ENCODE peak calls at places on chromosomes 5 and 9, in nine cellular contexts. Z is A549, P is stomach, S is GM12878, D is ovary, A is tibial nerve, I is HepG2, T is transverse colon, L is SK-N-SH. G is an unnamed sample.

GRCh38 chr9:94961870-94962269 is 235.4 kb downstream of the AOPEP start:
- DNase-seq in T (no peak), D (no peak), A (no peak), Z (no peak), P (no peak), L (no peak), S (no peak), I (no peak), G (no peak)

GRCh38 chr5:143019157-143019556 is 249.0 kb downstream of the ARHGAP26 start:
- DNase-seq in Z (no peak), I (no peak), D (no peak), A (no peak), S (no peak), P (no peak), L (no peak), T (no peak), G (no peak)

GRCh38 chr5:132258102-132259060 is 885 bp downstream of the PDLIM4 start:
- DNase-seq in Z (no peak), A (peak; percentile 48), L (peak; percentile 55), I (no peak), D (peak; percentile 69), T (peak; percentile 23), S (no peak), P (no peak), G (peak; percentile 85)

GRCh38 chr5:142671801-142672200 is 14.1 kb downstream of the FGF1 start:
- DNase-seq in Z (no peak), L (no peak), T (no peak), I (no peak), D (no peak), A (no peak), P (no peak), S (no peak), G (no peak)

GRCh38 chr5:82106806-82107205 is 135.0 kb downstream of the ATG10 start:
- DNase-seq in L (no peak), Z (no peak), T (no peak), P (no peak), D (no peak), I (no peak), S (no peak), A (no peak), G (no peak)

GRCh38 chr5:125081101-125081500 is 334.7 kb upstream of the ZNF608 start:
- DNase-seq in A (no peak), L (no peak), D (no peak), Z (no peak), T (no peak), S (no peak), I (no peak), P (no peak), G (no peak)

GRCh38 chr9:131919181-131919580 is 160.5 kb downstream of the MED27 start:
- DNase-seq in I (no peak), L (no peak), P (no peak), T (no peak), Z (no peak), A (no peak), D (no peak), S (no peak), G (no peak)

GRCh38 chr5:160096178-160096577 is 23.1 kb downstream of the PWWP2A start:
- DNase-seq in I (no peak), A (no peak), T (no peak), L (no peak), P (no peak), S (no peak), D (no peak), Z (no peak), G (no peak)

GRCh38 chr5:125258610-125259009 is 512.2 kb upstream of the ZNF608 start:
- DNase-seq in L (no peak), S (no peak), I (no peak), Z (no peak), T (peak; percentile 23), P (no peak), A (no peak), D (no peak), G (no peak)

GRCh38 chr9:136046555-136046921 is 48.6 kb downstream of the NACC2 start:
- DNase-seq in Z (no peak), L (no peak), S (no peak), T (no peak), A (no peak), D (no peak), P (no peak), I (no peak), G (peak; percentile 54)

GRCh38 chr5:145362261-145362660 is 472.9 kb downstream of the PRELID2 start:
- DNase-seq in I (no peak), T (no peak), S (no peak), L (no peak), P (no peak), Z (peak; percentile 45), D (no peak), A (no peak), G (no peak)

GRCh38 chr9:73349476-73349875 is 197.8 kb downstream of the ANXA1 start:
- DNase-seq in L (no peak), Z (no peak), A (no peak), T (no peak), I (no peak), S (no peak), P (no peak), D (no peak), G (no peak)

GRCh38 chr9:133368249-133368881 is 7.5 kb downstream of the SURF4 start:
- DNase-seq in S (no peak), L (peak; percentile 79), Z (no peak), I (no peak), T (peak; percentile 52), P (no peak), A (no peak), D (no peak), G (no peak)

GRCh38 chr5:35230043-35230611 is at the start of gene PRLR:
- DNase-seq in Z (peak; percentile 12), A (peak; percentile 22), S (no peak), L (peak; percentile 55), D (peak; percentile 48), P (peak; percentile 47), T (peak; percentile 62), I (peak; percentile 69), G (peak; percentile 78)

GRCh38 chr9:27569406-27569805 is 3.9 kb downstream of the C9orf72 start:
- DNase-seq in A (no peak), I (peak; percentile 86), T (no peak), D (no peak), Z (no peak), S (no peak), P (no peak), L (no peak), G (no peak)

GRCh38 chr9:130240410-130241197 is 25.0 kb upstream of the HMCN2 start:
- DNase-seq in S (peak; percentile 54), T (peak; percentile 53), D (no peak), A (peak; percentile 77), P (peak; percentile 59), Z (peak; percentile 78), I (peak; percentile 72), L (peak; percentile 84), G (peak; percentile 82)
- TF ChIP-seq EP300 in S (no peak), T (no peak), D (no peak), A (no peak), P (no peak), Z (no peak), I (no peak), L (no peak), G (no peak)

DNA sequence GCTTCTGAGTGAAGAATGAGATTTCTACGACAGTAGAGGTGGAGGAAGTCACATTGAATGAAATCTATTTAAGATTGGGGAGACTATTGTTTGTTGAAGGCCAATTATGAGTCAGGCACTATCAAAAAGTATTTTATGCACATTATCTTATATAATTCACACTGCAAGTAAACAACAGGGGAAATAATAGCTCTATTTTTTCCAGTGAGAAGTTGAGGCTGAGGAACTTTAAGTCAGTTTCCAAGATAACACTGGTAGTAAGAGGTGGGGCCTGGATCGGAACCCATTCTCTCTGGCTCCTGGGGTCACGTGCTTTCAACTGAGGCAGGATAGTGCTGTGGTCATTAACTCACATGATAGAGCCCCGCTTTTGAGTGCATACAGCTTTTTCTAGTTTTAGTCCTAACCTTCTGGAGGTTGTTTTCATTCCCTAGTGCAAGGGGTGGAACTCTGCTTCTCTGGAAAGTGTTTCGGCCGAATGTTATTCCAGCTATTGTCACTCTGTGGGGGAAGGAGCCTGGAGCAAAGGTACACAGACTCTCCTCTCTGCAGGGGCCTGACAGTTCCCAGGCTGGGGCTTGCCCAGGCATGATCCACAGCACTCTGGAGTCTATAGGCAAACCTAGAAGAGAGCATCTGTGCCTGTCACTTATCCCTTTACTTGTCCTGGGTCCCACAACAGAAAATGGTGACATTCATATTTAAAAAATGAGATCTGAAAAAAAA is 352.4 kb upstream of the ACTBL2 start:
- DNase-seq in S (no peak), D (no peak), A (no peak), L (peak; percentile 27), T (no peak), Z (peak; percentile 64), P (no peak), I (peak; percentile 37), G (no peak)
- TF ChIP-seq EP300 in S (no peak), D (no peak), A (no peak), L (peak; percentile 26), T (no peak), Z (no peak), P (no peak), I (no peak), G (no peak)

GRCh38 chr5:136036991-136037705 is 8.4 kb downstream of the TGFBI start:
- DNase-seq in I (no peak), D (no peak), A (no peak), T (peak; percentile 48), L (no peak), S (peak; percentile 40), P (no peak), Z (no peak), G (peak; percentile 85)
- TF ChIP-seq EP300 in I (no peak), D (no peak), A (no peak), T (no peak), L (peak; percentile 15), S (no peak), P (no peak), Z (no peak), G (peak; percentile 44)

GRCh38 chr9:137423810-137424291 is 658 bp downstream of the NOXA1 start:
- DNase-seq in D (peak; percentile 71), L (no peak), T (peak; percentile 81), P (peak; percentile 71), Z (no peak), I (no peak), S (no peak), A (no peak), G (peak; percentile 82)
- TF ChIP-seq EP300 in D (no peak), L (no peak), T (no peak), P (no peak), Z (no peak), I (no peak), S (no peak), A (no peak), G (no peak)

DNA sequence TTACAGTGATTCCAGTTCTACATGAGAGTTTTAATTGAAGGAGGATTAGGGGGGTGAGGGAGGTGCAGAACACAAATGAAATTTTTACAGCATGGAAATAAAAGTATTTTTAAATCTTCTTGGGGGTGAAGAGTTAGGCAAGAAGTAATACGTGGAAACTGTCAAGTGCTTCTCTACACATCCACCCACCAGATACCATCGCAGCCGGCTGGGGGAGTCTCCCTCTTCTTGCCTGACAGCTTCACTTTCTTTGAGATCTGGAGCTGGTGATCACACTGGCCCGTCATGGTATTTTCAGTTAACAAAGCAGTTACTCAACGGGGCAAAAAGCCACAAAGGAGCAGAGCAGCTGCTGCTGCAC is 2.6 kb upstream of the NR4A3 start:
- DNase-seq in D (no peak), P (no peak), A (peak; percentile 83), I (no peak), L (no peak), S (no peak), Z (no peak), T (no peak), G (no peak)
- TF ChIP-seq EP300 in D (no peak), P (no peak), A (peak; percentile 44), I (no peak), L (no peak), S (peak; percentile 94), Z (no peak), T (no peak), G (peak; percentile 53)